ENCODE peak calls at places on chromosomes 2 and 18, in eight cellular contexts. J, X, V, F, A, W, P and H are unnamed samples.

GRCh38 chr2:186486651-186487647 is 889 bp downstream of the ZC3H15 start:
- DNase-seq in J (peak), X (no peak), V (peak), F (no peak), A (no peak), W (no peak), P (peak), H (no peak)

GRCh38 chr2:218819103-218819502 is 12.5 kb downstream of the PRKAG3 start:
- DNase-seq in J (no peak), X (no peak), V (no peak), F (no peak), A (no peak), W (no peak), P (no peak), H (no peak)

GRCh38 chr2:74205586-74205985 is 7.2 kb downstream of the MTHFD2 start:
- DNase-seq in J (no peak), X (no peak), V (peak), F (no peak), A (peak), W (no peak), P (no peak), H (peak)

GRCh38 chr2:60316381-60317028 is 236.9 kb downstream of the BCL11A start:
- DNase-seq in J (no peak), X (no peak), V (no peak), F (no peak), A (no peak), W (no peak), P (no peak), H (no peak)

GRCh38 chr2:74846481-74846880 is 12.6 kb downstream of the HK2 start:
- DNase-seq in J (no peak), X (no peak), V (no peak), F (no peak), A (no peak), W (no peak), P (no peak), H (no peak)

GRCh38 chr2:238946586-238947242 is 98.8 kb downstream of the TWIST2 start:
- DNase-seq in J (no peak), X (no peak), V (no peak), F (no peak), A (no peak), W (no peak), P (no peak), H (no peak)

GRCh38 chr2:70115646-70116442 is 28.6 kb downstream of the PCBP1 start:
- DNase-seq in J (no peak), X (no peak), V (no peak), F (no peak), A (no peak), W (no peak), P (no peak), H (peak)

GRCh38 chr2:1493361-1494126 is 80.3 kb downstream of the TPO start:
- DNase-seq in J (no peak), X (no peak), V (no peak), F (no peak), A (no peak), W (no peak), P (no peak), H (no peak)

GRCh38 chr18:4455113-4455811 is at the start of gene DLGAP1:
- DNase-seq in J (peak), X (peak), V (peak), F (peak), A (peak), W (no peak), P (no peak), H (peak)

GRCh38 chr2:85134255-85135065 is 1.3 kb downstream of the TCF7L1 start:
- DNase-seq in J (peak), X (peak), V (peak), F (no peak), A (peak), W (no peak), P (peak), H (peak)

GRCh38 chr2:109123586-109124201 is 5.3 kb upstream of the SH3RF3 start:
- DNase-seq in J (no peak), X (no peak), V (no peak), F (no peak), A (no peak), W (no peak), P (no peak), H (no peak)

GRCh38 chr18:70559446-70559845 is 270.6 kb downstream of the SOCS6 start:
- DNase-seq in J (no peak), X (no peak), V (no peak), F (no peak), A (no peak), W (no peak), P (no peak), H (no peak)

GRCh38 chr2:136492901-136493300 is 272.4 kb upstream of the THSD7B start:
- DNase-seq in J (no peak), X (no peak), V (no peak), F (no peak), A (no peak), W (no peak), P (no peak), H (no peak)

GRCh38 chr2:145044506-145044905 is 524.6 kb upstream of the ZEB2 start:
- DNase-seq in J (no peak), X (no peak), V (no peak), F (no peak), A (no peak), W (no peak), P (no peak), H (no peak)

GRCh38 chr2:234368861-234369261 is 128.0 kb downstream of the ARL4C start:
- DNase-seq in J (peak), X (no peak), V (peak), F (no peak), A (peak), W (peak), P (peak), H (no peak)

GRCh38 chr2:71995067-71995665 is 152.5 kb downstream of the CYP26B1 start:
- DNase-seq in J (peak), X (peak), V (peak), F (peak), A (peak), W (no peak), P (peak), H (no peak)

GRCh38 chr2:11827547-11827946 is 81.1 kb downstream of the LPIN1 start:
- DNase-seq in J (no peak), X (no peak), V (no peak), F (no peak), A (no peak), W (no peak), P (peak), H (no peak)

DNA sequence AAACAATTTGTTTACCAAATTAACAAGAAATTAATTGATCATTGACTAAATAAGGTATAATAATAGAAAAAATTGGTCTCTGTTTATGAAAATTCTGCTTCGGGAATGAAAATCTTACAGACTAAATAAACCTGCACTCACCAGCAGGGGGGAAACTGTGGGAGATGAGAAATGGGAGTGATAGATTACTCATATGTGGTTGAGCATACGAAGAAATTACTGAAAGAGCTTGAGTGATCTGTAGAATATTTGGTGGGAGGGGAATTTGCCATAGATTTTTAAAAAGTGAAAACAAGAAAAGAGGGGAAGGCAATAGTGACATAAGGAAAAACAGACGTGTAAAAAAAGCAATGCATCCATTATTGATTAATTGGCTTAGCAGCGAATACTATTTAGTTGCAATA is 2.2 kb downstream of the HMSD start:
- DNase-seq in J (no peak), X (no peak), V (peak), F (peak), A (no peak), W (no peak), P (peak), H (no peak)
- H3K4me3 ChIP-seq in J (no peak), X (no peak), V (no peak), F (no peak), A (no peak), W (no peak), P (no peak), H (no peak)

GRCh38 chr2:193348055-193348454 is 1153.3 kb upstream of the TMEFF2 start:
- DNase-seq in J (no peak), X (no peak), V (no peak), F (no peak), A (no peak), W (no peak), P (no peak), H (no peak)
- H3K4me3 ChIP-seq in J (peak), X (peak), V (no peak), F (no peak), A (no peak), W (peak), P (no peak), H (no peak)

GRCh38 chr2:133566967-133567645 is 1.2 kb downstream of the NCKAP5 start:
- DNase-seq in J (peak), X (peak), V (peak), F (peak), A (peak), W (no peak), P (peak), H (peak)
- H3K4me3 ChIP-seq in J (peak), X (no peak), V (no peak), F (no peak), A (no peak), W (no peak), P (peak), H (no peak)

GRCh38 chr2:43220982-43221659 is 5.3 kb downstream of the ZFP36L2 start:
- DNase-seq in J (peak), X (peak), V (peak), F (peak), A (peak), W (peak), P (peak), H (peak)
- H3K4me3 ChIP-seq in J (peak), X (peak), V (peak), F (peak), A (no peak), W (peak), P (peak), H (no peak)

GRCh38 chr18:9711361-9712129 is 3.4 kb downstream of the RAB31 start:
- DNase-seq in J (no peak), X (no peak), V (no peak), F (no peak), A (no peak), W (no peak), P (no peak), H (no peak)
- H3K4me3 ChIP-seq in J (no peak), X (no peak), V (no peak), F (no peak), A (no peak), W (no peak), P (no peak), H (no peak)